ENCODE peak calls at places on chromosomes 4 and X, in eight cellular contexts. One of them, this sample, is unnamed.

GRCh38 chr4:40350627-40351227 is 15.6 kb downstream of the CHRNA9 start:
- DNase-seq in hepatocyte: no peak
- DNase-seq in Calu3: no peak
- DNase-seq in germinal center: no peak
- DNase-seq in lower leg skin: peak; percentile 31
- DNase-seq in A172: no peak
- DNase-seq in Daoy: no peak
- DNase-seq in tibial nerve: no peak
- DNase-seq in this sample: no peak

GRCh38 chr4:61152433-61152832 is 47.7 kb upstream of the ADGRL3 start:
- DNase-seq in hepatocyte: no peak
- DNase-seq in Calu3: no peak
- DNase-seq in germinal center: no peak
- DNase-seq in lower leg skin: no peak
- DNase-seq in A172: no peak
- DNase-seq in Daoy: no peak
- DNase-seq in tibial nerve: no peak
- DNase-seq in this sample: no peak

GRCh38 chr4:77349796-77350195 is 192.8 kb downstream of the CCNG2 start:
- DNase-seq in hepatocyte: no peak
- DNase-seq in Calu3: no peak
- DNase-seq in germinal center: no peak
- DNase-seq in lower leg skin: no peak
- DNase-seq in A172: no peak
- DNase-seq in Daoy: no peak
- DNase-seq in tibial nerve: no peak
- DNase-seq in this sample: no peak

GRCh38 chr4:89737888-89738287 is 99.1 kb downstream of the SNCA start:
- DNase-seq in hepatocyte: peak; percentile 12
- DNase-seq in Calu3: no peak
- DNase-seq in germinal center: no peak
- DNase-seq in lower leg skin: no peak
- DNase-seq in A172: peak; percentile 85
- DNase-seq in Daoy: peak; percentile 43
- DNase-seq in tibial nerve: no peak
- DNase-seq in this sample: peak; percentile 57

GRCh38 chrX:12390301-12390700 is 252.0 kb downstream of the FRMPD4 start:
- DNase-seq in hepatocyte: no peak
- DNase-seq in Calu3: no peak
- DNase-seq in germinal center: no peak
- DNase-seq in lower leg skin: no peak
- DNase-seq in A172: no peak
- DNase-seq in Daoy: no peak
- DNase-seq in tibial nerve: no peak
- DNase-seq in this sample: no peak

GRCh38 chr4:808860-809570 is 16.9 kb downstream of the CPLX1 start:
- DNase-seq in hepatocyte: no peak
- DNase-seq in Calu3: no peak
- DNase-seq in germinal center: no peak
- DNase-seq in lower leg skin: no peak
- DNase-seq in A172: no peak
- DNase-seq in Daoy: no peak
- DNase-seq in tibial nerve: no peak
- DNase-seq in this sample: no peak

GRCh38 chrX:147917700-147918694 is 6.3 kb downstream of the FMR1 start:
- DNase-seq in hepatocyte: no peak
- DNase-seq in Calu3: no peak
- DNase-seq in germinal center: peak; percentile 8
- DNase-seq in lower leg skin: no peak
- DNase-seq in A172: no peak
- DNase-seq in Daoy: no peak
- DNase-seq in tibial nerve: no peak
- DNase-seq in this sample: peak; percentile 19

GRCh38 chr4:2337131-2337723 is 75.3 kb upstream of the MXD4 start:
- DNase-seq in hepatocyte: peak; percentile 4
- DNase-seq in Calu3: no peak
- DNase-seq in germinal center: no peak
- DNase-seq in lower leg skin: peak; percentile 77
- DNase-seq in A172: no peak
- DNase-seq in Daoy: no peak
- DNase-seq in tibial nerve: no peak
- DNase-seq in this sample: no peak

This sample was measured in Caki2.